ENCODE peak calls at places on chromosomes 13 and 19, in five cellular contexts. P is heart right ventricle, N is breast epithelium, H is esophagus muscularis mucosa, T is ascending aorta. O is an unnamed sample. For H3K36me3 and H3K27me3, the result is how much of the 10 kb centered on the place peaks cover.

GRCh38 chr19:36973021-36973843 is 57.1 kb downstream of the ZNF568 start:
- DNase-seq in P (peak), N (peak), H (peak), T (peak), O (peak)

GRCh38 chr13:100090861-100091260 is 2.0 kb downstream of the PCCA start:
- DNase-seq in P (no peak), N (no peak), H (no peak), T (no peak), O (no peak)

GRCh38 chr13:114244637-114245036 is 9.9 kb downstream of the CDC16 start:
- DNase-seq in P (no peak), N (no peak), H (no peak), T (no peak), O (no peak)

GRCh38 chr13:51564671-51565070 is 19.6 kb upstream of the WDFY2 start:
- DNase-seq in P (no peak), N (no peak), H (no peak), T (no peak), O (no peak)

GRCh38 chr13:98184796-98185195 is 7.7 kb upstream of the RNF113B start:
- DNase-seq in P (no peak), N (no peak), H (no peak), T (no peak), O (no peak)

GRCh38 chr13:44331912-44332840 is 41.4 kb upstream of the SERP2 start:
- DNase-seq in P (peak), N (no peak), H (peak), T (peak), O (peak)

GRCh38 chr13:95246292-95247082 is 54.8 kb downstream of the ABCC4 start:
- DNase-seq in P (no peak), N (no peak), H (no peak), T (no peak), O (no peak)

GRCh38 chr13:98291658-98292057 is 114.6 kb upstream of the RNF113B start:
- DNase-seq in P (no peak), N (peak), H (no peak), T (no peak), O (no peak)

GRCh38 chr13:22189176-22190048 is 518.5 kb downstream of the FGF9 start:
- DNase-seq in P (no peak), N (no peak), H (peak), T (no peak), O (no peak)

GRCh38 chr19:37929512-37929911 is 22.5 kb downstream of the SIPA1L3 start:
- DNase-seq in P (no peak), N (no peak), H (no peak), T (no peak), O (no peak)

GRCh38 chr13:114089341-114089740 is 43.1 kb downstream of the RASA3 start:
- DNase-seq in P (no peak), N (no peak), H (no peak), T (no peak), O (peak)

GRCh38 chr13:44758595-44759221 is 182.6 kb upstream of the TSC22D1 start:
- DNase-seq in P (no peak), N (no peak), H (no peak), T (no peak), O (no peak)

GRCh38 chr13:102724923-102725322 is 30.1 kb upstream of the METTL21C start:
- DNase-seq in P (no peak), N (no peak), H (no peak), T (no peak), O (no peak)

GRCh38 chr13:66367356-66367755 is 862.8 kb downstream of the PCDH9 start:
- DNase-seq in P (no peak), N (no peak), H (no peak), T (no peak), O (no peak)

GRCh38 chr13:32883501-32883900 is 132.7 kb upstream of the KL start:
- DNase-seq in P (no peak), N (no peak), H (no peak), T (no peak), O (no peak)

GRCh38 chr13:40984670-40985366 is 34.3 kb downstream of the ELF1 start:
- DNase-seq in P (no peak), N (no peak), H (no peak), T (no peak), O (no peak)

GRCh38 chr19:15775249-15775648 is 12.2 kb upstream of the OR10H5 start:
- DNase-seq in P (no peak), N (no peak), H (no peak), T (no peak), O (no peak)

GRCh38 chr13:21060827-21061076 is 634 bp downstream of the LATS2 start:
- DNase-seq in P (peak), N (no peak), H (no peak), T (no peak), O (peak)

GRCh38 chr19:23799321-23799720 is 40.6 kb upstream of the ZNF681 start:
- DNase-seq in P (no peak), N (no peak), H (no peak), T (no peak), O (no peak)

GRCh38 chr19:30089086-30089665 is 147.1 kb downstream of the URI1 start:
- DNase-seq in P (no peak), N (no peak), H (no peak), T (no peak), O (no peak)

GRCh38 chr13:26168835-26169234 is 53.3 kb downstream of the RNF6 start:
- DNase-seq in P (no peak), N (no peak), H (no peak), T (no peak), O (no peak)

GRCh38 chr13:50133277-50133953 is 118.2 kb downstream of the KCNRG start:
- DNase-seq in P (no peak), N (no peak), H (no peak), T (no peak), O (no peak)

GRCh38 chr13:37905736-37906135 is 36.2 kb upstream of the TRPC4 start:
- DNase-seq in P (no peak), N (no peak), H (no peak), T (no peak), O (no peak)

GRCh38 chr19:39032164-39032918 is at the start of gene FBXO27:
- DNase-seq in P (peak), N (peak), H (no peak), T (no peak), O (no peak)

GRCh38 chr19:4976412-4977298 is 7.7 kb downstream of the KDM4B start:
- DNase-seq in P (peak), N (peak), H (peak), T (peak), O (peak)
- TF ChIP-seq CTCF in P (peak), N (peak), H (peak), T (peak), O (peak)

DNA sequence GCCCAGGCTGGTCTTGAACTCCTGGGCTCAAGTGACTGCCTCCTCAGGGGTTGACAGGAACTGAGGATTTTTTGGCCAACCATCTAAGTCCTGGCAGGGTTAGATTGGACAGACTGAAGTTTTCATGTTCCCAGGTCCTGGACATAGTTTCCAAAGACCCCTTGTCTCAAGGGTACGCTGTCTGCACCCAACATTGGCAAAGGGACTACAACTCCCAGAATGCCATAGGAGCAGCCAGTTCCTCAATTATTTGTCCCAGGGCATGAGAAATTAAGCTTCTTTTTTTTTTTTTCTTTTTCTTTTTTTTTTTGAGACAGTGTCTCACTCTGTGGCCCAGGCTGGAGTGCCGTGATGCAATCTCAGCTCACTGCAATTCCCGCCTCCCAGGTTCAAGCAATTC is 6.9 kb downstream of the GYS1 start:
- DNase-seq in P (no peak), N (no peak), H (no peak), T (no peak), O (no peak)
- H3K36me3 ChIP-seq in P (under half), N (under half), H (half or more), T (half or more), O (half or more)

GRCh38 chr19:1262687-1263123 is 6.4 kb upstream of the CIRBP start:
- DNase-seq in P (peak), N (peak), H (no peak), T (no peak), O (no peak)
- H3K27me3 ChIP-seq in P (under half), N (under half), H (under half), T (under half), O (under half)

GRCh38 chr19:55660404-55660803 is 5.6 kb downstream of the U2AF2 start:
- DNase-seq in P (no peak), N (no peak), H (no peak), T (no peak), O (no peak)

GRCh38 chr19:55659822-55660221 is 5.0 kb downstream of the U2AF2 start:
- DNase-seq in P (no peak), N (no peak), H (no peak), T (no peak), O (no peak)

GRCh38 chr19:55660991-55661390 is 6.2 kb downstream of the U2AF2 start:
- DNase-seq in P (no peak), N (no peak), H (no peak), T (no peak), O (no peak)

GRCh38 chr19:55663846-55664536 is 9.2 kb downstream of the U2AF2 start:
- DNase-seq in P (no peak), N (no peak), H (no peak), T (no peak), O (no peak)

GRCh38 chr19:55661826-55662225 is 7.0 kb downstream of the U2AF2 start:
- DNase-seq in P (no peak), N (no peak), H (no peak), T (no peak), O (no peak)
- TF ChIP-seq CTCF in P (no peak), N (no peak), H (no peak), T (no peak), O (no peak)

DNA sequence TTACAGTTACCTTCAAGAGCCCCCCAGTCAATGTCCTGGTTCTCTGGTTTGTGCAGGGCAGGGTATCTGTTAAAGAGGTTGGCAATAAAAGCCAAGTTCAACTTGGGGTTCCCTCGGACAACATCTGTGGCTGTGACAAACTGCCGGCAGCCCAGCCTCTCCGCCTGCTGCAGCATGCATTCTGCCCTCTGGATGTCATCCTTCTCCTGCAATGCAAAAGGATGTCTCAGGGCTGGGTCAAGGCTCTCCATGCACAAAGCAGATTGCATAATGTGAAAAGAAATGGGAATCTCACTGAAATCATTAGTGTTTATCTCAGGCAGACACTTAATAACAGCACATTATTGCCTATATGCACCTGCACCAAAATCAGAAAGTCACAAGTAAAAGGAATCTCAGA is 35.1 kb downstream of the LCP1 start:
- DNase-seq in P (no peak), N (no peak), H (no peak), T (no peak), O (no peak)
- H3K36me3 ChIP-seq in P (under half), N (under half), H (under half), T (under half), O (under half)

GRCh38 chr19:22605275-22606211 is 28.6 kb upstream of the ZNF492 start:
- DNase-seq in P (no peak), N (no peak), H (peak), T (no peak), O (no peak)
- H3K27me3 ChIP-seq in P (under half), N (under half), H (under half), T (under half), O (under half)

GRCh38 chr19:50430888-50431342 is 1.8 kb upstream of the MYBPC2 start:
- DNase-seq in P (no peak), N (no peak), H (no peak), T (no peak), O (no peak)
- TF ChIP-seq CTCF in P (no peak), N (no peak), H (no peak), T (no peak), O (no peak)

GRCh38 chr19:53212703-53213320 is 19.7 kb upstream of the ZNF665 start:
- DNase-seq in P (no peak), N (no peak), H (no peak), T (no peak), O (no peak)
- H3K36me3 ChIP-seq in P (half or more), N (under half), H (under half), T (under half), O (under half)

GRCh38 chr13:27774169-27774568 is 18.1 kb upstream of the GSX1 start:
- DNase-seq in P (no peak), N (no peak), H (no peak), T (no peak), O (no peak)
- H3K27me3 ChIP-seq in P (half or more), N (under half), H (under half), T (under half), O (under half)